ENCODE peak calls at places on chromosomes 16 and 17, in four cellular contexts. A is mesendoderm, L is H1, P is H9. S is an unnamed sample.

GRCh38 chr17:36928450-36929125 is 8.7 kb upstream of the LHX1 start:
- DNase-seq in A (no peak), L (no peak), P (peak; percentile 36), S (no peak)

GRCh38 chr17:29089601-29090044 is 46.7 kb downstream of the PIPOX start:
- DNase-seq in A (no peak), L (no peak), P (no peak), S (no peak)

GRCh38 chr17:17366941-17367885 is 64.0 kb downstream of the NT5M start:
- DNase-seq in A (no peak), L (no peak), P (no peak), S (no peak)

GRCh38 chr16:69934044-69934443 is 17.1 kb upstream of the CLEC18A start:
- DNase-seq in A (no peak), L (no peak), P (no peak), S (no peak)

GRCh38 chr16:84603115-84603816 is 14.6 kb downstream of the COTL1 start:
- DNase-seq in A (no peak), L (no peak), P (no peak), S (peak; percentile 99)

GRCh38 chr16:17084134-17084533 is 386.6 kb downstream of the XYLT1 start:
- DNase-seq in A (no peak), L (no peak), P (no peak), S (no peak)

GRCh38 chr16:81616321-81617020 is 162.6 kb upstream of the PLCG2 start:
- DNase-seq in A (peak; percentile 70), L (no peak), P (peak; percentile 49), S (peak; percentile 63)

GRCh38 chr17:82257473-82257872 is 16.0 kb downstream of the CSNK1D start:
- DNase-seq in A (peak; percentile 73), L (no peak), P (peak; percentile 83), S (no peak)

GRCh38 chr17:62807812-62808575 is at the start of gene MARCHF10:
- DNase-seq in A (peak; percentile 42), L (peak; percentile 78), P (peak; percentile 80), S (no peak)

GRCh38 chr17:15886804-15887203 is 58.1 kb upstream of the ADORA2B start:
- DNase-seq in A (no peak), L (no peak), P (no peak), S (no peak)

GRCh38 chr17:17645961-17646360 is 35.3 kb upstream of the RAI1 start:
- DNase-seq in A (no peak), L (no peak), P (no peak), S (peak; percentile 28)

GRCh38 chr17:54876656-54877195 is 23.9 kb upstream of the TOM1L1 start:
- DNase-seq in A (peak; percentile 46), L (no peak), P (peak; percentile 54), S (no peak)

GRCh38 chr16:27253526-27253930 is 15.0 kb downstream of the NSMCE1 start:
- DNase-seq in A (no peak), L (no peak), P (no peak), S (peak; percentile 92)

GRCh38 chr17:18182978-18183333 is 672 bp upstream of the ALKBH5 start:
- DNase-seq in A (no peak), L (peak; percentile 81), P (no peak), S (peak; percentile 78)

GRCh38 chr17:81898029-81898866 is 3.8 kb upstream of the NPB start:
- DNase-seq in A (peak; percentile 47), L (no peak), P (no peak), S (peak; percentile 81)

GRCh38 chr16:74769791-74770190 is 4.8 kb downstream of the FA2H start:
- DNase-seq in A (no peak), L (no peak), P (no peak), S (no peak)

DNA sequence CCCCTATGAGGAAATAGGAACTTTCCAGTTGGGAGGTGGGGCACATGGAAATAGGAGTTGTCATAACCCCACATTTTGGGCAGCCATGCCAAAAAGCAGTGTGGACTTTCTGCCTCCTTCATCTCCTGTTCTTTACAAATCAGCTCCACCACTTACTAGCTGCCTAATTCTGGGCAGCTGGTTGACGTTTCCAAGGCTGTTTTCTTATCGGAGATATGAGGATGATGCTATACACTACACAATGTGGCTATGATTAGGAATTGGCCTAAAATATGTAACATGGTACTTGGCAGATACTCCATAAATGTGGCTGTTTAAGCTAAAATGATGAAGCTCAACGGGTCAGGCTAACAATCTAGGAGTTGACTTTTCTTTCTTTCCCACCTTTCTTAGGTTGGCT is 21.6 kb upstream of the CCL5 start:
- DNase-seq in A (no peak), L (no peak), P (no peak), S (no peak)
- H3K56ac ChIP-seq in A (no peak overlapping the region), L (no peak overlapping the region), P (no peak overlapping the region), S (no peak overlapping the region)

DNA sequence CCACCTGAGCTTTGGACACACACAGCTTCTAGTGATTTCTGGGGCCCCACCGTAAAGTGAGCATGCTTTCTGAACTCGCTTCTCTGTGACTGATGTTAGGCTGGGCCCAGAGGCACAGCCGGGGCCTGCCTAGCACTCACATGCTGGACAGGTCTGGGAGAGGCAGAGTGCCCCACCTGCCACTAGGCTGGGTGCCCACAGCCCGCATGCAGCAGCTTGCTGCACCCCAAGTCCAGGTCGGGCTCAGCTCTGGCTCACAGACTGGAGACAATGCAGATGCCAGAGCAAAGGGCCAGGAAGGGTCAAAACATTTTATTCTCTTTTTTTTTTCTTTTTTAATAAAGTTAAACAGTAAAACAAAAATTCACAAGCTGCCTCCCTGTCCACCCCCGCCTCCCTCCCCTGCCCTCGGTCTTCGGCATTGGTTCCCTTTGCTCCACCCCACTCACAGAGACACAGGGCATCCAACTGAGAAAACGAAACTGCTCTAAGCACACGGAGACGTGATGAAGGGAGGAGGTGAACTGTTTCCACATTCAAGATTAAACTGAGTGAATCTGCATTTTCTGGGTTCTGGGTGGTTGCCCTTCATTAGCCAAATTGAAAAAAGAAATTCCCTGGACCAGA is 9.7 kb downstream of the CNP start:
- DNase-seq in A (no peak), L (no peak), P (no peak), S (no peak)
- H3K9ac ChIP-seq in A (no peak overlapping the region), L (no peak overlapping the region), P (no peak overlapping the region), S (no peak overlapping the region)

DNA sequence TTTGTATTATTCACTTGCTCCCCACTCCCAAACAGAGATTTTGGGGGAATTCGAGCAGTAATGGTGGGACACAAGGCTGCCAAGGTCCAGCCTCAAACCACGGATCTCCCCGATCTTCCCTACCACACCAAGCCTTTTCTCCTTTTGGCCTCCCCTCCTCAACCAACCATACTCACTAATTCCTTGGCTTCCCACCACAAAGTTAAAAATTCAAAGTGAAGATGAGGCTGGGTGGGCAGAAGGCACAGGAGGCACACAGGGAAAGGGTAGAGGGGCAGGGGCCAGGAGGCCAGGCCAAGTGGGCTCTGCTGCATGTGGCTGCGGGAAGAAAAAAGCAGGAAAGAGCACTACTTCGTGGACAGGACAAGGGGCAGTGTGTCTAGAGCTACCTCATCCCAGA is 15.2 kb downstream of the HOXB4 start:
- DNase-seq in A (no peak), L (no peak), P (no peak), S (no peak)
- H3K56ac ChIP-seq in A (no peak overlapping the region), L (no peak overlapping the region), P (no peak overlapping the region), S (peak overlapping the region; percentile 67)

GRCh38 chr17:76033139-76033538 is 6.0 kb upstream of the EVPL start:
- DNase-seq in A (no peak), L (no peak), P (no peak), S (no peak)

GRCh38 chr17:76032073-76032779 is 5.1 kb upstream of the EVPL start:
- DNase-seq in A (no peak), L (no peak), P (no peak), S (no peak)

GRCh38 chr17:76032780-76033108 is 5.6 kb upstream of the EVPL start:
- DNase-seq in A (no peak), L (no peak), P (no peak), S (no peak)

GRCh38 chr17:76036497-76037380 is 9.6 kb upstream of the EVPL start:
- DNase-seq in A (no peak), L (no peak), P (no peak), S (peak; percentile 17)

GRCh38 chr17:76034433-76035185 is 7.5 kb upstream of the EVPL start:
- DNase-seq in A (no peak), L (no peak), P (no peak), S (no peak)
- H3K9ac ChIP-seq in A (no peak overlapping the region), L (no peak overlapping the region), P (no peak overlapping the region), S (no peak overlapping the region)

DNA sequence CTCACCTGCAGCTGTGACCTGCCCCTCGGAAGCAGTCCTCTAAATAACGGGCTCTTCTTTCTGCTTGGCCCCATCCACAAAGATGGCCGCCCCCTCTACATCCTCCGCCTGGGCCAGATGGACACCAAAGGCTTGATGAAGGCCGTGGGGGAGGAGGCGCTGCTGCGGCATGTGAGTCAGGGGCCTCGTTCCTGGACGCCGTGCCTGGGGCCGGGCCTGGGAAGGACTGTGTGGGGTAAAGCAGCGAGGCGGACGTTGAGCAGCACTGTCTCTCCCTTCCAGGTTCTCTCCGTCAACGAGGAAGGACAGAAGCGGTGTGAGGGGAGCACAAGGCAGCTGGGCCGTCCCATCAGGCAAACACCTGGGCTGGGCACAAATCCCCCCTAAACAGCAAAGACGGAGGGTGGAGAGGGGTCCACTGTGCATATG is 33.1 kb downstream of the NAGPA start:
- DNase-seq in A (no peak), L (no peak), P (no peak), S (no peak)
- H3K56ac ChIP-seq in A (no peak overlapping the region), L (no peak overlapping the region), P (no peak overlapping the region), S (no peak overlapping the region)

DNA sequence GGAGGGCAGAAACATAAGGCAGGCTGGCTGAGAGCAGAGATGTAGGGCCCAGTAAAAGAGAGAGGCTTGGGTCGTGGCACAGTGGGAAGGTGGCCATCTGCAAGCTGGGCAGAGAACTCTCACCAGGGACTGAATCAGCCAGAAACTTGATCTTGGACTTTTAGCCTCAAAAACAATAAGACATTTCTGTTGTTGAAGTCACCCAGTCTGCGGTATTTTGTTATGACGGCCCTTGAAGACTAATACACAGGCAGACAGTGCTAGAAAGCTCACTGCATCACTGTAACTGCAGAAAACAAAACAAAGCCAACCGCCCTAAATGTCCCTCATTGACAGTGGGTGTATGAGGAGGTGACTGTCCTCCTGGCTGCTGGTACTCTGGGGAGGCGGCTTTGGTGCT is 3.9 kb upstream of the JPH3 start:
- DNase-seq in A (no peak), L (no peak), P (no peak), S (peak; percentile 12)
- H3K9ac ChIP-seq in A (no peak overlapping the region), L (no peak overlapping the region), P (no peak overlapping the region), S (no peak overlapping the region)

DNA sequence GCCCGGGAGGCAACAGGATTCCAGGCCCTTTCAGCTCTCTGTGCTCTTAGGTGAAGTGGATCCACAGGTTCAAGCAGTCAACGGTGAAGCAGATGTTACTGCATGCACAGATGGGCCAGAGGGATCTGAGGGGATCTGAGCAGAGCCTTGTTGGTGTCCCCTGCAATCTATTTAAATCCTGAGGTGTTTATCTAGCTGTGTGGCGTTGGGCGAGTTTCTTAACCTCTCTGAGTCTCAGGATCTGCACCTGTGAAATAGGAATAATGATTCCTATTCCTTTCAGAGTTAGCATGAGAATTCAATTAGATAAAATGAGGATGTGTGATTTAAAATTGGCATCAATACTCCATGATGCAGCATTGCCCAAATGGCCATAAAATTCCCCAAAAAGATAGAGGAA is 237.3 kb upstream of the CDH5 start:
- DNase-seq in A (no peak), L (no peak), P (no peak), S (no peak)
- H3K56ac ChIP-seq in A (no peak overlapping the region), L (no peak overlapping the region), P (no peak overlapping the region), S (no peak overlapping the region)

DNA sequence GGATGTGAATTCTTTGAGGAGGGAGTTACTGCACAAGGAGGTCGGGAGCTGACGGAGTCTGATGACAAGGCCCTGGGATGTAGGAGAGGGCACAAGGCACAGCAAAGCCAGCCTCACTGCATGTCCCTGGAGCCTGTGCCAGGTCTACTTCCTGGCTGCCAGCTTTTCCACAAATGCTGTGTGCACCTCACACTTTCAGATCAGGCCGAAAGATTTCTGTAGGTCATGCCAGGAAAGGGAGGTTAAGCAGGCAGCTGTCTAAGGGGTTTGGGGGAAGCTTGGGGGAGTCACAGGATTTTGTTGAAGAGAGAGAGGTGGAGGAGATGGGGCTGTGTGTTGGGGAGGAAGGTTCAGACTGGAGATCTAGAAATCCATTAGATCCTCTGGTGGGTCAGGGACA is 792.5 kb downstream of the KCNJ18 start:
- DNase-seq in A (no peak), L (no peak), P (no peak), S (no peak)
- H3K9ac ChIP-seq in A (no peak overlapping the region), L (no peak overlapping the region), P (no peak overlapping the region), S (no peak overlapping the region)

S was measured in IMR-90.